ENCODE peak calls at places on chromosome 10, in ten cellular contexts. E is MM.1S; B is T-cell; P is AG08396; K is stimulated activated CD8-positive, alpha-beta memory T cell treated with anti-CD3 and anti-CD28 coated beads, Interleukin-2, amount 100 ng/mL, for 1 hour; C is uterus; L is AG08395; I is AG10803; J is non-pigmented ciliary epithelial cell; T is foreskin fibroblast. S is an unnamed sample.
A peak's percentile ranks its signal among the peaks of the same experiment; 100 is the strongest.

GRCh38 chr10:119268871-119269506 is 61.6 kb downstream of the GRK5 start:
- DNase-seq in E (peak; percentile 31), B (peak; percentile 38), P (no peak), K (peak; percentile 51), C (no peak), L (no peak), I (no peak), J (no peak), T (no peak), S (no peak)

GRCh38 chr10:30527623-30528426 is 93.8 kb downstream of the MAP3K8 start:
- DNase-seq in E (no peak), B (no peak), P (no peak), K (no peak), C (no peak), L (no peak), I (no peak), J (no peak), T (no peak), S (no peak)

GRCh38 chr10:89213191-89213808 is 6.2 kb upstream of the CH25H start:
- DNase-seq in E (peak; percentile 32), B (no peak), P (peak; percentile 48), K (no peak), C (no peak), L (no peak), I (peak; percentile 66), J (no peak), T (peak; percentile 77), S (no peak)

GRCh38 chr10:130740788-130741785 is 570.4 kb downstream of the TCERG1L start:
- DNase-seq in E (no peak), B (no peak), P (no peak), K (no peak), C (no peak), L (no peak), I (no peak), J (no peak), T (no peak), S (no peak)

GRCh38 chr10:44949915-44950314 is 9.7 kb upstream of the RASSF4 start:
- DNase-seq in E (no peak), B (no peak), P (no peak), K (no peak), C (no peak), L (no peak), I (no peak), J (no peak), T (no peak), S (no peak)

GRCh38 chr10:126749030-126749655 is 78.7 kb upstream of the C10orf90 start:
- DNase-seq in E (peak; percentile 58), B (peak; percentile 11), P (peak; percentile 62), K (peak; percentile 5), C (peak; percentile 42), L (peak; percentile 77), I (peak; percentile 82), J (peak; percentile 53), T (peak; percentile 66), S (peak; percentile 14)

GRCh38 chr10:99766282-99766681 is 16.2 kb upstream of the ABCC2 start:
- DNase-seq in E (no peak), B (no peak), P (no peak), K (no peak), C (no peak), L (no peak), I (no peak), J (no peak), T (no peak), S (no peak)

GRCh38 chr10:20891338-20891714 is 5.8 kb downstream of the NEBL start:
- DNase-seq in E (no peak), B (no peak), P (no peak), K (no peak), C (no peak), L (no peak), I (peak; percentile 9), J (peak; percentile 83), T (peak; percentile 33), S (peak; percentile 39)

GRCh38 chr10:131710142-131710861 is 190.5 kb upstream of the PPP2R2D start:
- DNase-seq in E (no peak), B (no peak), P (no peak), K (no peak), C (no peak), L (no peak), I (no peak), J (no peak), T (no peak), S (no peak)

GRCh38 chr10:101217450-101218281 is 11.6 kb downstream of the LBX1 start:
- DNase-seq in E (no peak), B (no peak), P (no peak), K (no peak), C (no peak), L (no peak), I (peak; percentile 22), J (no peak), T (peak; percentile 49), S (no peak)

S was measured in HS-27A.